ENCODE peak calls at places on chromosomes 2 and 18, in five cellular contexts. M, R, K, A and H are unnamed samples.

GRCh38 chr2:101832114-101832513 is 134.6 kb downstream of the MAP4K4 start:
- DNase-seq in A (no peak), M (no peak), K (no peak), R (no peak), H (no peak)

GRCh38 chr2:72833084-72833714 is 7.4 kb upstream of the EXOC6B start:
- DNase-seq in R (no peak), A (no peak), K (peak; percentile 66), M (no peak), H (no peak)

GRCh38 chr2:119749405-119750066 is 10.2 kb upstream of the PTPN4 start:
- DNase-seq in K (no peak), A (no peak), R (peak; percentile 82), M (no peak), H (no peak)

GRCh38 chr2:119122663-119123062 is 35.9 kb downstream of the C1QL2 start:
- DNase-seq in A (no peak), R (no peak), K (peak; percentile 35), M (no peak), H (no peak)

GRCh38 chr2:181985632-181986205 is at the start of gene PPP1R1C:
- DNase-seq in K (no peak), R (no peak), A (no peak), M (no peak), H (no peak)

GRCh38 chr18:3340015-3340681 is 78.2 kb downstream of the MYL12B start:
- DNase-seq in A (no peak), M (no peak), R (peak; percentile 57), K (no peak), H (no peak)

GRCh38 chr2:238116298-238117198 is 16.4 kb downstream of the ESPNL start:
- DNase-seq in M (peak; percentile 33), K (peak; percentile 30), R (no peak), A (no peak), H (no peak)

GRCh38 chr2:45218931-45219339 is 209.7 kb upstream of the SIX2 start:
- DNase-seq in A (no peak), R (no peak), K (peak; percentile 59), M (peak; percentile 81), H (peak; percentile 41)

GRCh38 chr2:185279999-185280398 is 458.6 kb upstream of the FSIP2 start:
- DNase-seq in R (peak; percentile 16), M (no peak), A (no peak), K (no peak), H (no peak)

GRCh38 chr2:201639205-201639604 is 4.1 kb downstream of the TMEM237 start:
- DNase-seq in R (no peak), M (no peak), K (no peak), A (no peak), H (no peak)

GRCh38 chr2:185181901-185182300 is 556.7 kb upstream of the FSIP2 start:
- DNase-seq in K (no peak), R (no peak), M (no peak), A (no peak), H (no peak)

GRCh38 chr2:74286725-74287124 is 56.5 kb downstream of the SLC4A5 start:
- DNase-seq in A (no peak), K (no peak), R (no peak), M (no peak), H (no peak)

GRCh38 chr18:56386856-56387255 is 251.5 kb downstream of the TXNL1 start:
- DNase-seq in K (no peak), R (no peak), A (no peak), M (no peak), H (no peak)

GRCh38 chr2:152447897-152448296 is 112.9 kb downstream of the FMNL2 start:
- DNase-seq in K (no peak), M (no peak), A (no peak), R (no peak), H (no peak)

GRCh38 chr18:63775166-63775730 is at the start of gene SERPINB7:
- DNase-seq in R (peak; percentile 95), A (peak; percentile 71), M (no peak), K (no peak), H (no peak)

GRCh38 chr18:22691988-22692710 is 241.0 kb upstream of the RBBP8 start:
- DNase-seq in M (no peak), K (no peak), R (peak; percentile 98), A (peak; percentile 75), H (no peak)

GRCh38 chr18:36650206-36650605 is 178.6 kb downstream of the TPGS2 start:
- DNase-seq in M (no peak), A (no peak), K (no peak), R (no peak), H (no peak)

GRCh38 chr2:41605914-41606313 is 441.9 kb upstream of the PKDCC start:
- DNase-seq in R (no peak), K (no peak), M (no peak), A (no peak), H (no peak)

GRCh38 chr2:74502720-74503505 is 3.5 kb upstream of the LBX2 start:
- DNase-seq in R (peak; percentile 81), A (peak; percentile 58), K (peak; percentile 90), M (peak; percentile 87), H (peak; percentile 87)

GRCh38 chr18:21194871-21195771 is 46.9 kb upstream of the GREB1L start:
- DNase-seq in R (peak; percentile 42), K (no peak), A (no peak), M (no peak), H (no peak)

GRCh38 chr2:48107326-48107925 is 201.1 kb upstream of the FBXO11 start:
- DNase-seq in K (peak; percentile 57), A (no peak), M (no peak), R (peak; percentile 71), H (no peak)

GRCh38 chr2:240591784-240592183 is 5.2 kb downstream of the CAPN10 start:
- DNase-seq in M (peak; percentile 39), A (no peak), R (no peak), K (no peak), H (no peak)

GRCh38 chr2:42601076-42601475 is 32.6 kb downstream of the MTA3 start:
- DNase-seq in K (no peak), A (no peak), M (no peak), R (no peak), H (no peak)

GRCh38 chr2:148876589-148877402 is 1.8 kb downstream of the KIF5C start:
- DNase-seq in A (no peak), R (no peak), K (peak; percentile 96), M (peak; percentile 46), H (peak; percentile 27)

GRCh38 chr2:96511851-96512250 is 6.7 kb upstream of the NEURL3 start:
- DNase-seq in M (no peak), K (peak; percentile 36), R (no peak), A (no peak), H (no peak)

GRCh38 chr18:79489900-79490592 is 94.3 kb downstream of the NFATC1 start:
- DNase-seq in R (no peak), M (peak; percentile 31), A (no peak), K (no peak), H (no peak)

GRCh38 chr2:38465789-38466127 is 88.7 kb upstream of the ATL2 start:
- DNase-seq in R (peak; percentile 25), K (peak; percentile 86), A (no peak), M (no peak), H (peak; percentile 55)

GRCh38 chr18:12593861-12594260 is 64.0 kb downstream of the SPIRE1 start:
- DNase-seq in R (peak; percentile 49), K (no peak), M (no peak), A (no peak), H (no peak)

GRCh38 chr2:231800493-231801091 is 14.3 kb downstream of the COPS7B start:
- DNase-seq in R (peak; percentile 17), M (no peak), A (no peak), K (peak; percentile 84), H (peak; percentile 50)

GRCh38 chr2:55010915-55011314 is 39.3 kb downstream of the RTN4 start:
- DNase-seq in M (peak; percentile 58), A (no peak), K (no peak), R (peak; percentile 29), H (no peak)

GRCh38 chr18:36440614-36441013 is 143.1 kb downstream of the FHOD3 start:
- DNase-seq in A (no peak), R (peak; percentile 86), M (no peak), K (no peak), H (no peak)

GRCh38 chr18:56721491-56721890 is 70.3 kb downstream of the WDR7 start:
- DNase-seq in K (no peak), R (peak; percentile 20), M (no peak), A (no peak), H (no peak)

DNA sequence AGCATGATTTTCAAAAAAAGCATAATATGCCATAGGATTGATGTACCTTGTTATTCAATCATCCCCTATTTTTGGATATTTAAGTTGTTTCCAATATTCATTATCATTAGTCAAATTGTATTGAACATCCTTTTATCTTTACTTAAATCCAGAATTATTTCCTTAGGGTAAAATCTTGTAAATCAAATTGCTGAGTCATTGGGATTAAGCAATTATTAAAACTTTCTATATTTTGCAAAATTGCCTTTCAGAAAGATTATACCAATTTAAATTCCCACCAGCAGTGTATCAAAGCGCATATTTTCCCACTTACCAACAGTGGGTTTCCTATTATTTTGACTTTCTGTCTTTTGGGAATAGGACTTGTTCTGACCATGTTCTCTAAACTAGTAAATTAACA is 159.3 kb downstream of the SS18 start:
- DNase-seq in K (no peak), A (no peak), M (no peak), R (no peak), H (no peak)
- H3K27ac ChIP-seq in K (no peak overlapping the region), A (no peak overlapping the region), M (no peak overlapping the region), R (no peak overlapping the region), H (no peak overlapping the region)

GRCh38 chr2:166127217-166128155 is at the start of gene SCN1A:
- DNase-seq in R (peak; percentile 38), A (peak; percentile 7), K (peak; percentile 67), M (no peak), H (no peak)
- H3K4me3 ChIP-seq in R (peak within 1 kb of the TSS; percentile 17), A (no peak within 1 kb of the TSS), K (no peak within 1 kb of the TSS), M (peak within 1 kb of the TSS; percentile 33), H (no peak within 1 kb of the TSS)

DNA sequence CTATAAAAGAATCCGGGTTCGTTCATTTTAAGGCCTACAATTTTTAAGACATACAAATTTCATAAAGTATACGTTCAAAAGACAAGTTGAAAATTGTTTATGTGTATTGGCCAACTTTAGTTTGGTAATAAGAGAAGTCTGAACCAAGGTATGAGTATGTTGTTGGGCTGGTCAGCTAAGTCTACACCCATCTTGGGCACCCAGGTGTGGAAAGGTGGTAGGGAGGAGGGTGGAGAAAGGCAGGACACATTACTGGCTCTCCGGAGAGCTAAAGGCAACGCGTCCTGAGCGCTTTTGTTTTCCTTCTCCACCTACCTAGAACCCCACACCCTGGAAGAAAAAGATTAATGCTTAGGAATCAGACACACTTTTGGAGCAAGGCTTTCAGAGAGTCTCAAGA is 899 bp upstream of the PELI1 start:
- DNase-seq in M (no peak), K (no peak), A (no peak), R (no peak), H (no peak)
- H3K27ac ChIP-seq in M (no peak overlapping the region), K (no peak overlapping the region), A (no peak overlapping the region), R (no peak overlapping the region), H (no peak overlapping the region)

DNA sequence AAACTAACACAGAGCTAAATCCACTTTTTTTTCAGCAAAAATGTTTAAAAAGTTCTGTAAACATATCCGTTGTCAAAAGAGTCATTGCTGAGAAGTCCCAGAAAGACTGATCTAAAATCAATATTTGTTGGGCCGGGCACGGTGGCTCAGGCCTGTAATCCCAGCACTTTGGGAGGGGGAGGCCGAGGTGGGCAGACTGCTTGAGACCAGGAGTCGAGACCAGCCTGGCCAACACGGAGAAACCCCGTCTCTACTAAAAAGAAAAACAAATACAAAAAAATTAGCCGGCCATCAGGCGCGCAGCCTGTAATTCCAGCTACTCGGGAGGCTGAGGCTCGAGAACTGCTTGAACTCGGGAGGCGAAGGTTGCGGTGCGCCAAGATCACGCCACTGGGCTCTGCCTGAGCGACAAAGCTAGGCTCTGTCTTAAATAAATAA is 1.4 kb downstream of the OLA1 start:
- DNase-seq in M (no peak), K (peak; percentile 49), A (no peak), R (no peak), H (peak; percentile 29)
- H3K4me3 ChIP-seq in M (no peak overlapping the region), K (peak overlapping the region; percentile 88), A (peak overlapping the region; percentile 34), R (peak overlapping the region; percentile 81), H (peak overlapping the region; percentile 87)